ENCODE peak calls at places on chromosomes 6 and 20, in seven cellular contexts. D, X, F, R, O, M and P are unnamed samples.
A peak's percentile ranks its signal among the peaks of the same experiment; 100 is the strongest.

GRCh38 chr6:113529191-113529590 is 328.0 kb upstream of the MARCKS start:
- DNase-seq in D (no peak), X (no peak), F (no peak), R (peak; percentile 30), O (no peak), M (no peak), P (no peak)

GRCh38 chr6:12327391-12327790 is 37.2 kb downstream of the EDN1 start:
- DNase-seq in D (no peak), X (no peak), F (no peak), R (peak; percentile 28), O (no peak), M (no peak), P (no peak)

GRCh38 chr20:4322499-4322898 is 307.1 kb upstream of the RNF24 start:
- DNase-seq in D (no peak), X (no peak), F (no peak), R (no peak), O (no peak), M (no peak), P (no peak)

GRCh38 chr6:97150932-97151331 is 132.1 kb downstream of the MMS22L start:
- DNase-seq in D (no peak), X (no peak), F (no peak), R (no peak), O (no peak), M (no peak), P (no peak)

GRCh38 chr6:17666646-17667045 is 40.1 kb downstream of the NUP153 start:
- DNase-seq in D (no peak), X (no peak), F (no peak), R (no peak), O (no peak), M (no peak), P (no peak)

GRCh38 chr6:14550817-14551216 is 433.2 kb downstream of the CD83 start:
- DNase-seq in D (no peak), X (no peak), F (no peak), R (peak; percentile 79), O (no peak), M (peak; percentile 48), P (peak; percentile 18)

GRCh38 chr6:105432797-105433196 is 29.9 kb upstream of the PREP start:
- DNase-seq in D (no peak), X (no peak), F (no peak), R (peak; percentile 94), O (no peak), M (no peak), P (no peak)

GRCh38 chr6:134436950-134437349 is 119.0 kb upstream of the SGK1 start:
- DNase-seq in D (no peak), X (no peak), F (no peak), R (peak; percentile 72), O (no peak), M (no peak), P (peak; percentile 25)

GRCh38 chr6:35664945-35665344 is 23.8 kb downstream of the FKBP5 start:
- DNase-seq in D (no peak), X (no peak), F (no peak), R (peak; percentile 16), O (no peak), M (no peak), P (no peak)